ENCODE peak calls at places on chromosomes 4 and X, in seven cellular contexts. Z is uterus; S is Peyer's patch; O is heart right ventricle; A is ovary; Y is CD8-positive, alpha-beta T cell; U is upper lobe of right lung. C is an unnamed sample.
A peak's percentile ranks its signal among the peaks of the same experiment; 100 is the strongest.

GRCh38 chr4:81471361-81472248 is at the start of gene RASGEF1B:
- DNase-seq in Z (peak; percentile 84), S (peak; percentile 92), O (peak; percentile 90), A (peak; percentile 87), Y (peak; percentile 95), U (peak; percentile 98), C (peak; percentile 93)

GRCh38 chrX:110359273-110359672 is 625 bp downstream of the RTL9 start:
- DNase-seq in Z (no peak), S (no peak), O (no peak), A (no peak), Y (no peak), U (no peak), C (no peak)

GRCh38 chrX:132631579-132632232 is 142.9 kb upstream of the MBNL3 start:
- DNase-seq in Z (no peak), S (no peak), O (no peak), A (no peak), Y (no peak), U (no peak), C (no peak)

GRCh38 chrX:152897216-152898144 is at the start of gene ZNF185:
- DNase-seq in Z (peak; percentile 39), S (no peak), O (no peak), A (peak; percentile 41), Y (no peak), U (peak; percentile 87), C (no peak)

GRCh38 chr4:24765331-24765990 is 29.9 kb upstream of the SOD3 start:
- DNase-seq in Z (no peak), S (no peak), O (no peak), A (no peak), Y (no peak), U (no peak), C (no peak)

GRCh38 chrX:634306-634958 is 3.8 kb downstream of the SHOX start:
- DNase-seq in Z (no peak), S (no peak), O (no peak), A (no peak), Y (no peak), U (no peak), C (no peak)

GRCh38 chr4:25986807-25987206 is 72.8 kb downstream of the SMIM20 start:
- DNase-seq in Z (no peak), S (no peak), O (no peak), A (no peak), Y (no peak), U (peak; percentile 39), C (no peak)

GRCh38 chr4:89823416-89823815 is 13.5 kb downstream of the SNCA start:
- DNase-seq in Z (no peak), S (no peak), O (no peak), A (no peak), Y (no peak), U (no peak), C (no peak)

GRCh38 chr4:101199507-101200285 is 147.6 kb downstream of the PPP3CA start:
- DNase-seq in Z (no peak), S (no peak), O (no peak), A (no peak), Y (no peak), U (no peak), C (no peak)

GRCh38 chr4:110850461-110851447 is 227.9 kb upstream of the PITX2 start:
- DNase-seq in Z (no peak), S (no peak), O (no peak), A (no peak), Y (no peak), U (no peak), C (no peak)

GRCh38 chr4:1795304-1796195 is 2.5 kb downstream of the FGFR3 start:
- DNase-seq in Z (no peak), S (no peak), O (no peak), A (no peak), Y (no peak), U (no peak), C (no peak)

GRCh38 chr4:108044951-108045686 is 55.4 kb downstream of the HADH start:
- DNase-seq in Z (no peak), S (no peak), O (no peak), A (no peak), Y (no peak), U (no peak), C (no peak)

GRCh38 chr4:184455299-184455698 is 19.1 kb downstream of the IRF2 start:
- DNase-seq in Z (no peak), S (no peak), O (no peak), A (no peak), Y (no peak), U (no peak), C (no peak)

GRCh38 chrX:133468081-133468480 is 52.8 kb upstream of the GPC4 start:
- DNase-seq in Z (no peak), S (no peak), O (no peak), A (no peak), Y (no peak), U (no peak), C (no peak)

GRCh38 chr4:154045086-154045485 is 256.2 kb upstream of the SFRP2 start:
- DNase-seq in Z (no peak), S (no peak), O (no peak), A (no peak), Y (no peak), U (no peak), C (no peak)

GRCh38 chrX:1455948-1456280 is 3.2 kb upstream of the ASMTL start:
- DNase-seq in Z (no peak), S (peak; percentile 6), O (no peak), A (no peak), Y (peak; percentile 1), U (no peak), C (no peak)

GRCh38 chr4:8857682-8858187 is 13.9 kb downstream of the HMX1 start:
- DNase-seq in Z (no peak), S (no peak), O (no peak), A (no peak), Y (no peak), U (no peak), C (no peak)

GRCh38 chr4:8856835-8857590 is 14.6 kb downstream of the HMX1 start:
- DNase-seq in Z (no peak), S (no peak), O (no peak), A (no peak), Y (no peak), U (no peak), C (no peak)

GRCh38 chr4:8858925-8859210 is 12.8 kb downstream of the HMX1 start:
- DNase-seq in Z (no peak), S (no peak), O (no peak), A (no peak), Y (no peak), U (no peak), C (no peak)

GRCh38 chr4:8859550-8860095 is 12.0 kb downstream of the HMX1 start:
- DNase-seq in Z (no peak), S (no peak), O (no peak), A (no peak), Y (no peak), U (no peak), C (no peak)

DNA sequence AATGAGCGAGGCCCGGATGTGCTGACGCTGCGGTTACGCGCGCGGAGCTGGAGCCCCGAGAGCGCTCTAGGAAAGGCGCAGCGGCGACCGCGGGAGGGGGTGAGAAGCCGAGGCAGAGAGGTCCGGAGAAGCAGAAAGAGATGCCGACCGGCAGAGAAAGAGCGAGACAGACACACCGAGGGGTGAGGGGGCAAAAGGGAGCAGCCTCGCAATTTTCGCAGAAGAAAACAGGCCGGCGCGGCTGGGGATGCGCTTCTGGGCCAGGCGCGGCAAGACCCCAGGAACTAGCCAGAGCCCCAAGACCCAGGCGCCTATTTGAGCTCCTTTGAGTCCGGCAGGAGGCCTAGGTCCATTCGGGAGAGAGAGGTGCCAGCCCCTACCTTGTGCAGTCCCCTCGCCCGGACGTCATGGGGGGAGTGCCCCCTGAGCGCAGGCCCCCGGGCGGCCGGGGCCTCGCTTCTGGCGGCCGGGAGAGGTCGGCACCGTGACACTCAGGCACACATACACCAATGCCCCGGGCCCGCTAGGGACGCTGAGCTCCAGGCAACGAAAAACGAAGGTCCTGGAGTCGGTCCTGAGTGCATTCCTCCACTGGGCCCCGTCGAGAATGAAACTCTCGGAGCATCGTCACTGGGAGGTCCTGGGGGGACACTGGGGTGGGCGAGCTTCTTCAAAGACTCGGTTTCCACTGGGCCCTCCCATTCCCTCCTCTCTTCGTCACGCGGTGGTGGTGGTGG is 13.3 kb downstream of the HMX1 start:
- DNase-seq in Z (no peak), S (no peak), O (no peak), A (no peak), Y (no peak), U (no peak), C (no peak)
- H3K27ac ChIP-seq in Z (no peak overlapping the region), S (no peak overlapping the region), O (no peak overlapping the region), A (no peak overlapping the region), Y (no peak overlapping the region), U (no peak overlapping the region), C (no peak overlapping the region)

GRCh38 chrX:34521563-34521962 is 135.5 kb downstream of the TMEM47 start:
- DNase-seq in Z (no peak), S (no peak), O (no peak), A (no peak), Y (no peak), U (no peak), C (no peak)
- TF ChIP-seq CTCF in Z (no peak), S (no peak), O (no peak), A (no peak), Y (no peak), U (no peak), C (no peak)

GRCh38 chrX:40086569-40087335 is 11.0 kb downstream of the BCOR start:
- DNase-seq in Z (no peak), S (no peak), O (no peak), A (no peak), Y (no peak), U (no peak), C (no peak)
- H3K27me3 ChIP-seq in Z (no peaks in the 10 kb centered on the region), S (no peaks in the 10 kb centered on the region), O (no peaks in the 10 kb centered on the region), A (no peaks in the 10 kb centered on the region), Y (no peaks in the 10 kb centered on the region), U (no peaks in the 10 kb centered on the region), C (no peaks in the 10 kb centered on the region)

DNA sequence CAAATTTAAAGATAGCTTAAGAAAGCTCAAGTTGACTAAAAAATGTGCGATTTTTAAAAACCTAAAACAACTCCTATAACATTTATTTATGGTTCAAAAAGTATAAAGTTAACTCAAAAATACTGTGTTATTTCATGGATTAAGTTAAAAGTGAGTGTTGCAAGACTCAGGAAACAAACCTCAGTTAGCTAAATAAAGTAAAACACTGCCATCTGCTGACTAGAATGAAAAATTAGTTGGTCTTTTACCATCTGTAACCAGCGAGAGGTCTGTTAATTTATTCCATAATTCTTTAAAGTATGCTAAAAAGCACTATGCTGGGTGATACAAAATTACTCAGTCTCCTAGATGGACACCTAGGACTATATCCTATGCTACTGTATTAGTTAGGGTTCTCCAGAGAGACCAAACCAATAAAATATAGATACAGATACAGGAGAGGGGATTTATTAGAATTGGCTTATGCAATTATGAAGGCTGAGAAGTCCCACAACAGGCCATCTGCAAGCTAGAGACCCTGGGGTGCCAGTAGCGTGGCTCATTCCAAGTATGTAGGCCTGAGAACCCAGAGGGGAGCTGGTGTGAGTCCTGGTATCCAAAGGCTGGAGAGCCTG is 4.9 kb upstream of the WDFY3 start:
- DNase-seq in Z (no peak), S (no peak), O (no peak), A (no peak), Y (no peak), U (no peak), C (no peak)
- H3K27ac ChIP-seq in Z (no peak overlapping the region), S (no peak overlapping the region), O (no peak overlapping the region), A (no peak overlapping the region), Y (no peak overlapping the region), U (no peak overlapping the region), C (no peak overlapping the region)

GRCh38 chrX:42823443-42823842 is 45.5 kb upstream of the PPP1R2C start:
- DNase-seq in Z (no peak), S (no peak), O (no peak), A (no peak), Y (no peak), U (no peak), C (no peak)
- TF ChIP-seq CTCF in Z (no peak), S (no peak), O (no peak), A (no peak), Y (no peak), U (no peak), C (no peak)